ENCODE peak calls at places on chromosomes 6 and 20, in six cellular contexts. R is choroid plexus epithelial cell, B is astrocyte of the spinal cord, D is mammary epithelial cell, L is BJ, W is adrenal gland. X is an unnamed sample.

GRCh38 chr6:101741474-101742171 is 348.1 kb downstream of the GRIK2 start:
- DNase-seq in R (no peak), W (no peak), D (no peak), B (no peak), L (no peak), X (no peak)

GRCh38 chr6:118581489-118581959 is 33.4 kb downstream of the PLN start:
- DNase-seq in R (peak), L (peak), W (peak), B (peak), D (peak), X (no peak)

GRCh38 chr6:78302411-78302810 is 564.9 kb upstream of the IRAK1BP1 start:
- DNase-seq in D (no peak), L (no peak), R (no peak), W (no peak), B (no peak), X (no peak)

GRCh38 chr20:2316847-2317495 is 21.2 kb downstream of the TGM3 start:
- DNase-seq in R (no peak), B (no peak), L (no peak), W (peak), D (no peak), X (no peak)

GRCh38 chr6:3749390-3749978 is 2.0 kb downstream of the PXDC1 start:
- DNase-seq in B (peak), L (no peak), R (no peak), W (no peak), D (peak), X (no peak)

GRCh38 chr6:135224037-135224647 is 43.0 kb downstream of the MYB start:
- DNase-seq in D (no peak), L (no peak), W (no peak), B (no peak), R (no peak), X (no peak)

GRCh38 chr6:17505062-17505476 is 95.0 kb upstream of the FAM8A1 start:
- DNase-seq in R (peak), L (no peak), W (no peak), B (peak), D (no peak), X (no peak)

GRCh38 chr20:14707026-14707680 is 369.7 kb upstream of the FLRT3 start:
- DNase-seq in L (no peak), D (no peak), B (no peak), W (no peak), R (peak), X (no peak)

GRCh38 chr6:166637806-166638458 is 10.9 kb upstream of the RPS6KA2 start:
- DNase-seq in R (no peak), D (no peak), L (no peak), B (no peak), W (no peak), X (no peak)

GRCh38 chr20:37443596-37443995 is 77.5 kb upstream of the NNAT start:
- DNase-seq in W (no peak), R (no peak), L (no peak), D (no peak), B (no peak), X (no peak)

GRCh38 chr6:6661684-6662083 is 73.2 kb downstream of the LY86 start:
- DNase-seq in D (peak), W (peak), R (peak), L (no peak), B (no peak), X (no peak)

GRCh38 chr20:63132131-63132714 is 83.7 kb downstream of the YTHDF1 start:
- DNase-seq in L (no peak), D (no peak), W (peak), B (no peak), R (no peak), X (no peak)

GRCh38 chr6:29082457-29082856 is 4.7 kb downstream of the OR2B3 start:
- DNase-seq in R (no peak), D (no peak), L (no peak), B (no peak), W (no peak), X (no peak)

GRCh38 chr20:44091026-44091425 is 96.0 kb downstream of the JPH2 start:
- DNase-seq in L (no peak), R (no peak), B (no peak), D (no peak), W (no peak), X (no peak)
- TF ChIP-seq CTCF in L (no peak), R (no peak), B (no peak), D (no peak), W (no peak), X (no peak)

GRCh38 chr6:132648356-132648755 is 10.6 kb downstream of the TAAR1 start:
- DNase-seq in L (peak), R (peak), B (peak), W (no peak), D (peak), X (peak)
- TF ChIP-seq CTCF in L (no peak), R (no peak), B (no peak), W (no peak), D (no peak), X (no peak)

DNA sequence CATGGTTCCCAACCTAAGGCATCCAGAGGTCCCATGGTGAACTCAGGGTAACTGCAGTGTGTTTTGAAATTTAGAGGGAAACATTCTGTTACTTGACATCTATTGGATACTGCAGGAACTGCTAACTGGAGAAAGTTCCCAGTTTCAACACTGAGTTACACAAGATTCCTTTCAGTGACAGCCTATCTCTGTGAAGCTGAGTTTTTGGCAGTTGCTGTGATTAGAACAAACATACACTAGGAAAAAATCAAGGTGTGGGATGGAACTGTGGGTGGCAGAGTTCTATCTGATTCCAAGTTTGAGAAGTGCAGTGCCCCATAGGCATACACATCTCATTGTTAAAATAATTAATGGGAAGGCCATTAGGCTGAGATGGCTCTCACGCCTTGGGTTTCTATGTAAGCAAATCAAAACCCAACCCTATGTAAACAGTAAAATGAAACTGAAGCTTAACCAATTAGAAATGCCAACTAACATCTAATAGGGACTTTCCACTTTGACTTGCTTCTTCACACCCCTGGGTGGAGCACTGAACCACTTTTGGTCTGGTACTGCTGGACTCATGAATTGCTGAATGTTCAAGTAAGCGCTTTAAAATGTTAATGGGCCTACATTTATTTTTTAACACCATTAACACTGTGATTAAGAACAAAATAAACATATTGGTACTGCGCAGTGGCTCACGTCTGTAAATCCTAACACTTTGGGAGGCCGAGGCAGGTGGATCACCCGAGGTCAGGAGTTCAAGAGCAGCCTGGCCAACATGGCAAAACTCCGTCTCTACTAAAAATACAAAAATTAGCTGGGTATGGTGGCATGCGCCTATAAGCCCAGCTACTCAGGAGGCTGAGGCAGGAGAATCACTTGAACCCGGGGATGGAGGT is 55.2 kb upstream of the TBC1D7 start:
- DNase-seq in W (no peak), R (peak), L (no peak), B (no peak), D (peak), X (peak)
- TF ChIP-seq CTCF in W (no peak), R (peak), L (no peak), B (peak), D (no peak), X (no peak)

DNA sequence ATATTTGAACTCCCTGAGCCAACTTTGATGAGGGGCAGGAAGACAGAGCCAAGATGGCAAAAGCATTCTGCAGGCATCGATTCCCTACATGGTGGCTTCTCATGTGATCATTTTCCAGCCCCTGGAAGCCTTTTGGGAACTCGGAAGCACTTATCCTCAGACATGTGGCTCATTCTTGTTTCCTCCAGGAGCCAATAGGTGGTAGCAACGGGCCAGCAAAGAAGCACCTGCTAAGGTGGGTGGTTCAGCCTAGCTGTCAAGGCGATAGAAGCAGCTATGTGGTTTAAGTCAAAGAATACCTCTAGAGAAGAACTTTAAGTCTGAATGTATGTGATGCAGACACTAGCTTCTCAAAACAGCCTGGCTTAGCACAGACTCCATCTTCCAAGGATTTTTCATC is 64.9 kb upstream of the PAX1 start:
- DNase-seq in D (peak), W (no peak), R (no peak), L (no peak), B (no peak), X (peak)
- TF ChIP-seq CTCF in D (peak), W (no peak), R (no peak), L (no peak), B (no peak), X (no peak)

GRCh38 chr6:30727920-30728605 is 7.9 kb downstream of the TUBB start:
- DNase-seq in D (no peak), B (no peak), R (peak), L (no peak), W (peak), X (no peak)
- TF ChIP-seq CTCF in D (no peak), B (peak), R (peak), L (peak), W (peak), X (no peak)